ENCODE peak calls at places on chromosomes 1 and 21, in seven cellular contexts. One of them, this sample, is unnamed.

GRCh38 chr21:33046455-33046854 is 20.7 kb downstream of the OLIG2 start:
- DNase-seq in body of pancreas: no peak
- DNase-seq in neural progenitor cell: no peak
- DNase-seq in tibial nerve: no peak
- DNase-seq in uterus: no peak
- DNase-seq in ovary: no peak
- DNase-seq in adrenal gland: no peak
- DNase-seq in this sample: no peak

GRCh38 chr1:88394958-88395357 is 289.1 kb upstream of the PKN2 start:
- DNase-seq in adrenal gland: no peak
- DNase-seq in body of pancreas: no peak
- DNase-seq in tibial nerve: no peak
- DNase-seq in uterus: no peak
- DNase-seq in neural progenitor cell: peak
- DNase-seq in ovary: no peak
- DNase-seq in this sample: no peak

GRCh38 chr1:53544731-53545515 is 85.7 kb downstream of the DMRTB1 start:
- DNase-seq in body of pancreas: no peak
- DNase-seq in neural progenitor cell: no peak
- DNase-seq in adrenal gland: no peak
- DNase-seq in tibial nerve: no peak
- DNase-seq in uterus: peak
- DNase-seq in ovary: no peak
- DNase-seq in this sample: no peak

GRCh38 chr21:43733060-43733459 is 14.1 kb downstream of the PDXK start:
- DNase-seq in adrenal gland: no peak
- DNase-seq in tibial nerve: no peak
- DNase-seq in neural progenitor cell: no peak
- DNase-seq in ovary: no peak
- DNase-seq in uterus: no peak
- DNase-seq in body of pancreas: no peak
- DNase-seq in this sample: no peak

GRCh38 chr1:183124259-183124658 is 61.8 kb upstream of the LAMC2 start:
- DNase-seq in neural progenitor cell: no peak
- DNase-seq in adrenal gland: peak
- DNase-seq in uterus: no peak
- DNase-seq in body of pancreas: no peak
- DNase-seq in ovary: peak
- DNase-seq in tibial nerve: no peak
- DNase-seq in this sample: no peak

GRCh38 chr1:172727956-172728603 is 69.2 kb downstream of the FASLG start:
- DNase-seq in ovary: no peak
- DNase-seq in tibial nerve: no peak
- DNase-seq in adrenal gland: no peak
- DNase-seq in neural progenitor cell: peak
- DNase-seq in uterus: no peak
- DNase-seq in body of pancreas: no peak
- DNase-seq in this sample: peak

GRCh38 chr21:45335761-45336534 is 48.3 kb upstream of the POFUT2 start:
- DNase-seq in adrenal gland: no peak
- DNase-seq in body of pancreas: peak
- DNase-seq in tibial nerve: no peak
- DNase-seq in neural progenitor cell: no peak
- DNase-seq in ovary: peak
- DNase-seq in uterus: no peak
- DNase-seq in this sample: no peak

GRCh38 chr1:196115641-196116040 is 492.6 kb downstream of the KCNT2 start:
- DNase-seq in ovary: no peak
- DNase-seq in neural progenitor cell: peak
- DNase-seq in tibial nerve: peak
- DNase-seq in adrenal gland: peak
- DNase-seq in body of pancreas: peak
- DNase-seq in uterus: no peak
- DNase-seq in this sample: peak

GRCh38 chr1:116537439-116537838 is 33.4 kb downstream of the CD58 start:
- DNase-seq in body of pancreas: no peak
- DNase-seq in uterus: no peak
- DNase-seq in neural progenitor cell: no peak
- DNase-seq in ovary: no peak
- DNase-seq in adrenal gland: no peak
- DNase-seq in tibial nerve: no peak
- DNase-seq in this sample: no peak

GRCh38 chr1:167289063-167289442 is 68.4 kb downstream of the POU2F1 start:
- DNase-seq in tibial nerve: no peak
- DNase-seq in body of pancreas: no peak
- DNase-seq in neural progenitor cell: no peak
- DNase-seq in ovary: no peak
- DNase-seq in adrenal gland: no peak
- DNase-seq in uterus: no peak
- DNase-seq in this sample: no peak

GRCh38 chr1:54805466-54805865 is 4.3 kb upstream of the TTC22 start:
- DNase-seq in ovary: no peak
- DNase-seq in body of pancreas: peak
- DNase-seq in neural progenitor cell: no peak
- DNase-seq in adrenal gland: no peak
- DNase-seq in uterus: no peak
- DNase-seq in tibial nerve: no peak
- DNase-seq in this sample: no peak

GRCh38 chr1:230509281-230509977 is 83.3 kb upstream of the PGBD5 start:
- DNase-seq in neural progenitor cell: no peak
- DNase-seq in uterus: no peak
- DNase-seq in body of pancreas: no peak
- DNase-seq in adrenal gland: peak
- DNase-seq in ovary: no peak
- DNase-seq in tibial nerve: no peak
- DNase-seq in this sample: no peak

GRCh38 chr1:233719626-233720334 is 105.9 kb downstream of the KCNK1 start:
- DNase-seq in adrenal gland: no peak
- DNase-seq in uterus: no peak
- DNase-seq in body of pancreas: no peak
- DNase-seq in neural progenitor cell: no peak
- DNase-seq in ovary: no peak
- DNase-seq in tibial nerve: no peak
- DNase-seq in this sample: no peak

GRCh38 chr1:32066489-32066873 is 6.3 kb upstream of the TMEM39B start:
- DNase-seq in body of pancreas: peak
- DNase-seq in tibial nerve: peak
- DNase-seq in uterus: peak
- DNase-seq in neural progenitor cell: no peak
- DNase-seq in adrenal gland: peak
- DNase-seq in ovary: peak
- DNase-seq in this sample: peak

GRCh38 chr1:67298762-67299161 is 8.9 kb upstream of the IL12RB2 start:
- DNase-seq in uterus: no peak
- DNase-seq in body of pancreas: no peak
- DNase-seq in neural progenitor cell: no peak
- DNase-seq in tibial nerve: no peak
- DNase-seq in ovary: no peak
- DNase-seq in adrenal gland: no peak
- DNase-seq in this sample: no peak

GRCh38 chr1:67304023-67304422 is 3.6 kb upstream of the IL12RB2 start:
- DNase-seq in adrenal gland: no peak
- DNase-seq in uterus: no peak
- DNase-seq in ovary: no peak
- DNase-seq in neural progenitor cell: no peak
- DNase-seq in tibial nerve: no peak
- DNase-seq in body of pancreas: no peak
- DNase-seq in this sample: no peak

GRCh38 chr1:67299296-67299695 is 8.4 kb upstream of the IL12RB2 start:
- DNase-seq in adrenal gland: no peak
- DNase-seq in body of pancreas: no peak
- DNase-seq in neural progenitor cell: no peak
- DNase-seq in uterus: no peak
- DNase-seq in ovary: no peak
- DNase-seq in tibial nerve: no peak
- DNase-seq in this sample: no peak

GRCh38 chr1:67294836-67295622 is 12.6 kb upstream of the IL12RB2 start:
- DNase-seq in uterus: no peak
- DNase-seq in ovary: no peak
- DNase-seq in tibial nerve: no peak
- DNase-seq in body of pancreas: no peak
- DNase-seq in neural progenitor cell: no peak
- DNase-seq in adrenal gland: no peak
- DNase-seq in this sample: no peak

DNA sequence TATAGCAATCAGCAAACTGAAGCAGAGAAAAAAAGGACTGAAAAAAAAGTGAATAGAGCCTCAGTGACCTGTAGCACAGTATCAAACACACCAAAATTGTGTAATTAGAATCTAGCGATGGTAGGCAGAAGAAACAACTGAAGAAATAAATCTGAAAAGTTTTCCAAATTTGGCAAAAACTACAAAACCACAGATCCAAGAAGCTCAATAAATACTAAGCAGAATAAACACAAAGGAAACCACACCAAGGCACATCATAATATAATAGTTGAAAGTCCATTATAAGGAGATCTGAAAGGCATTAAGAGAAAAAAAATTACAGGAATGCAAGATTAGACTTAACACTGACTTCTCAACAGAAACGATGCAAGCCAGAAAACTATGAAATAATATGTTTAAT is 7.1 kb upstream of the IL12RB2 start:
- DNase-seq in uterus: no peak
- DNase-seq in ovary: no peak
- DNase-seq in tibial nerve: no peak
- DNase-seq in adrenal gland: no peak
- DNase-seq in body of pancreas: no peak
- DNase-seq in neural progenitor cell: no peak
- DNase-seq in this sample: no peak
- H3K4me3 ChIP-seq in uterus: no peak
- H3K4me3 ChIP-seq in ovary: no peak
- H3K4me3 ChIP-seq in tibial nerve: no peak
- H3K4me3 ChIP-seq in adrenal gland: no peak
- H3K4me3 ChIP-seq in body of pancreas: no peak
- H3K4me3 ChIP-seq in neural progenitor cell: no peak
- H3K4me3 ChIP-seq in this sample: no peak

DNA sequence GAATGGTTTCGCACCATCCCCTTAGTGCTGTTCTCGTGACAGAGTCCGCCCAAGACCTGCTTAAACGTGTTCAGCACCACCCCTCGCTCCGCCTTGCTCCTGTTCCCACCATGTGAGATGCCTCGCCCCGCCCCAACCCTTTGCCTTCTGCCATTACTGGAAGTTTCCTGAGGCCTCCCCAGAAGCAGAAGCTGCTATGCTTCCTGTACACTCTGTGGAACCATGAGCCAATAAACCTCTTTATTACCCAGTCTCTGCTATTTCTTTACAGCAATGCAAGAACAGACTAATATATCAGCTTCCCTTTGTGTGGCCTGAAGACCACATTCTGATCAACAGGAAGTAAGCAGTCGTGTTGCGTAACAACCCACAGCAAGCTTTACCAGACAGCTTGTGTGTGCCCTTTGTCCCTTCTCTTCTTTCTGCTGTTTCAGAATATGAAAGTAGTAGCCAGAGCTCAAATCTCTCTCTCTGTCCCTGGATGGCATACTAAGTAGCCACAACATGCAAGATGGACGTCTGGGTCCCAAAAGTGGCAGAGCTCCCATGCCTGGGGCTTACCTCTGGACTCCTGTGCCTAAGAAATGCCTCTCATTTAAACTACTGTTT is 14.1 kb downstream of the HENMT1 start:
- DNase-seq in adrenal gland: peak
- DNase-seq in neural progenitor cell: no peak
- DNase-seq in ovary: peak
- DNase-seq in tibial nerve: peak
- DNase-seq in body of pancreas: peak
- DNase-seq in uterus: peak
- DNase-seq in this sample: peak
- H3K27ac ChIP-seq in adrenal gland: peak
- H3K27ac ChIP-seq in neural progenitor cell: no peak
- H3K27ac ChIP-seq in ovary: no peak
- H3K27ac ChIP-seq in tibial nerve: peak
- H3K27ac ChIP-seq in body of pancreas: peak
- H3K27ac ChIP-seq in uterus: peak
- H3K27ac ChIP-seq in this sample: no peak

GRCh38 chr1:23371987-23372386 is 2.4 kb upstream of the ZNF436 start:
- DNase-seq in tibial nerve: no peak
- DNase-seq in adrenal gland: no peak
- DNase-seq in ovary: no peak
- DNase-seq in uterus: no peak
- DNase-seq in body of pancreas: no peak
- DNase-seq in neural progenitor cell: peak
- DNase-seq in this sample: no peak

GRCh38 chr1:23370270-23370743 is 671 bp upstream of the ZNF436 start:
- DNase-seq in tibial nerve: no peak
- DNase-seq in ovary: no peak
- DNase-seq in uterus: no peak
- DNase-seq in adrenal gland: no peak
- DNase-seq in body of pancreas: no peak
- DNase-seq in neural progenitor cell: no peak
- DNase-seq in this sample: no peak

GRCh38 chr1:23372481-23372880 is 2.8 kb upstream of the ZNF436 start:
- DNase-seq in body of pancreas: no peak
- DNase-seq in tibial nerve: no peak
- DNase-seq in neural progenitor cell: no peak
- DNase-seq in ovary: no peak
- DNase-seq in uterus: no peak
- DNase-seq in adrenal gland: no peak
- DNase-seq in this sample: no peak

GRCh38 chr1:23369335-23370013 is at the start of gene ZNF436:
- DNase-seq in ovary: peak
- DNase-seq in body of pancreas: peak
- DNase-seq in neural progenitor cell: peak
- DNase-seq in tibial nerve: peak
- DNase-seq in adrenal gland: peak
- DNase-seq in uterus: peak
- DNase-seq in this sample: peak

GRCh38 chr1:23370744-23371710 is 1.4 kb upstream of the ZNF436 start:
- DNase-seq in adrenal gland: peak
- DNase-seq in body of pancreas: no peak
- DNase-seq in tibial nerve: no peak
- DNase-seq in ovary: peak
- DNase-seq in uterus: no peak
- DNase-seq in neural progenitor cell: peak
- DNase-seq in this sample: peak
- H3K4me3 ChIP-seq in adrenal gland: no peak
- H3K4me3 ChIP-seq in body of pancreas: no peak
- H3K4me3 ChIP-seq in tibial nerve: no peak
- H3K4me3 ChIP-seq in ovary: no peak
- H3K4me3 ChIP-seq in uterus: no peak
- H3K4me3 ChIP-seq in neural progenitor cell: peak
- H3K4me3 ChIP-seq in this sample: no peak

GRCh38 chr1:111404588-111404987 is 22.9 kb downstream of the OVGP1 start:
- DNase-seq in tibial nerve: no peak
- DNase-seq in uterus: no peak
- DNase-seq in adrenal gland: no peak
- DNase-seq in neural progenitor cell: no peak
- DNase-seq in ovary: no peak
- DNase-seq in body of pancreas: no peak
- DNase-seq in this sample: no peak
- H3K27ac ChIP-seq in tibial nerve: no peak
- H3K27ac ChIP-seq in uterus: no peak
- H3K27ac ChIP-seq in adrenal gland: no peak
- H3K27ac ChIP-seq in neural progenitor cell: no peak
- H3K27ac ChIP-seq in ovary: no peak
- H3K27ac ChIP-seq in body of pancreas: no peak
- H3K27ac ChIP-seq in this sample: no peak

This sample was measured in testis.